ENCODE peak calls at places on chromosomes 16 and 17, in six cellular contexts. A is astrocyte, E is IMR-90, Q is thoracic aorta, J is cardiac fibroblast, S is tibial nerve. H is an unnamed sample.

GRCh38 chr17:40832840-40833239 is 10.4 kb upstream of the KRT10 start:
- DNase-seq in Q (no peak), A (no peak), E (no peak), S (no peak), J (no peak), H (no peak)

GRCh38 chr17:66287911-66288310 is 14.5 kb upstream of the PRKCA start:
- DNase-seq in Q (no peak), A (no peak), J (no peak), S (no peak), E (no peak), H (no peak)

GRCh38 chr16:76729525-76729924 is 452.3 kb downstream of the CNTNAP4 start:
- DNase-seq in A (no peak), J (no peak), E (no peak), Q (no peak), S (no peak), H (no peak)

GRCh38 chr16:35543486-35543885 is 2084.1 kb downstream of the TP53TG3F start:
- DNase-seq in E (no peak), S (no peak), J (no peak), Q (no peak), A (no peak), H (no peak)

GRCh38 chr16:67449328-67449727 is 18.4 kb downstream of the HSD11B2 start:
- DNase-seq in E (no peak), J (no peak), Q (no peak), A (no peak), S (no peak), H (no peak)

GRCh38 chr17:6067060-6067459 is 3.1 kb upstream of the WSCD1 start:
- DNase-seq in E (no peak), Q (no peak), A (no peak), S (no peak), J (no peak), H (peak; percentile 30)

GRCh38 chr16:3865241-3865640 is 15.3 kb downstream of the CREBBP start:
- DNase-seq in Q (no peak), E (no peak), S (no peak), J (no peak), A (no peak), H (no peak)

GRCh38 chr16:984736-985135 is 3.2 kb downstream of the SOX8 start:
- DNase-seq in Q (no peak), A (no peak), S (no peak), E (no peak), J (no peak), H (no peak)

GRCh38 chr17:335691-336090 is 16.9 kb downstream of the RPH3AL start:
- DNase-seq in A (no peak), S (no peak), Q (no peak), E (no peak), J (no peak), H (no peak)

GRCh38 chr16:81511371-81511770 is 66.8 kb downstream of the CMIP start:
- DNase-seq in E (peak; percentile 89), S (no peak), Q (no peak), A (peak; percentile 90), J (peak; percentile 51), H (peak; percentile 68)

GRCh38 chr17:56594528-56595418 is 1.3 kb downstream of the NOG start:
- DNase-seq in J (no peak), E (peak; percentile 10), Q (no peak), S (no peak), A (no peak), H (no peak)

GRCh38 chr17:3976675-3977171 is 12.5 kb upstream of the ATP2A3 start:
- DNase-seq in A (no peak), S (no peak), J (no peak), Q (peak; percentile 47), E (no peak), H (no peak)

GRCh38 chr17:38969281-38969680 is 2.1 kb upstream of the FBXO47 start:
- DNase-seq in A (no peak), J (no peak), Q (no peak), E (no peak), S (no peak), H (no peak)

GRCh38 chr16:25198021-25198420 is 18.7 kb upstream of the AQP8 start:
- DNase-seq in S (no peak), A (no peak), Q (no peak), J (no peak), E (peak; percentile 18), H (no peak)

GRCh38 chr16:49347476-49347875 is 26.1 kb upstream of the C16orf78 start:
- DNase-seq in S (no peak), J (no peak), A (no peak), Q (no peak), E (no peak), H (no peak)

GRCh38 chr17:9875441-9875840 is 29.6 kb downstream of the RCVRN start:
- DNase-seq in S (no peak), J (peak; percentile 78), Q (no peak), A (peak; percentile 89), E (peak; percentile 61), H (peak; percentile 28)

GRCh38 chr16:4461250-4462085 is 13.0 kb downstream of the NMRAL1 start:
- DNase-seq in E (no peak), Q (no peak), J (no peak), S (no peak), A (no peak), H (no peak)

GRCh38 chr17:82876602-82877391 is 37.0 kb upstream of the ZNF750 start:
- DNase-seq in J (peak; percentile 79), Q (no peak), A (peak; percentile 57), E (peak; percentile 78), S (no peak), H (peak; percentile 91)

GRCh38 chr17:45231481-45232116 is 9.9 kb downstream of the FMNL1 start:
- DNase-seq in S (no peak), E (no peak), J (no peak), Q (no peak), A (no peak), H (no peak)

GRCh38 chr17:41486316-41486715 is 3.4 kb downstream of the KRT36 start:
- DNase-seq in Q (no peak), E (no peak), J (no peak), A (no peak), S (no peak), H (no peak)

GRCh38 chr17:82200743-82201497 is 11.7 kb downstream of the CCDC57 start:
- DNase-seq in S (no peak), Q (no peak), J (no peak), A (no peak), E (no peak), H (no peak)

GRCh38 chr16:53629151-53629550 is 74.5 kb downstream of the RPGRIP1L start:
- DNase-seq in Q (no peak), A (no peak), J (no peak), S (no peak), E (no peak), H (no peak)

GRCh38 chr16:89595330-89596060 is 17.9 kb upstream of the DPEP1 start:
- DNase-seq in S (no peak), J (no peak), A (no peak), Q (no peak), E (no peak), H (no peak)

GRCh38 chr16:9362050-9362449 is 270.6 kb downstream of the HAPSTR1 start:
- DNase-seq in A (no peak), E (no peak), S (no peak), Q (no peak), J (no peak), H (no peak)

DNA sequence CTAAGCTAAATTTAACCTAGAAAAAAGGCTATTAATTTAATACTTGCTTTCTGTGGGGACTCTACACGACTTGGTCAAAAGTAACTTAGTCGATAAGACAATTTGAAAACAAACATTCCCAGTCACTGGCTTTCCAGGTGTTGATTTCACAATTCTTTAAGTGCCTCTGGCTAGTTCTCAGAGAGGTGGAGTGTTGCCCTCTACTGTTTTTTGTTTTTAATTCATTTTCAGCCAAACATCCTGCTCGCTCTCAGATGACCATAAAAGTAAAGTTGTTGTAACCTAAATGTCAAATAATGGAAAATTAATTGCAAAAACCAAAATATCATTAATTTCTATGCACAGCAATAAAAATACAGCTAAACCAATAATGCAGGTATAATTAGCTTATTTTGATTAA is 107.1 kb downstream of the MYO1D start:
- DNase-seq in J (no peak), Q (no peak), A (no peak), S (no peak), E (no peak), H (no peak)
- TF ChIP-seq CTCF in J (no peak), Q (no peak), A (no peak), S (no peak), E (no peak), H (no peak)

GRCh38 chr16:84775262-84775810 is 44.4 kb upstream of the CRISPLD2 start:
- DNase-seq in Q (no peak), S (no peak), A (no peak), E (no peak), J (no peak), H (no peak)
- H3K4me3 ChIP-seq in Q (no peak overlapping the region), S (no peak overlapping the region), A (no peak overlapping the region), E (no peak overlapping the region), J (no peak overlapping the region), H (no peak overlapping the region)

GRCh38 chr16:23518435-23518891 is 8.2 kb upstream of the GGA2 start:
- DNase-seq in A (no peak), Q (no peak), E (peak; percentile 32), J (peak; percentile 32), S (no peak), H (no peak)
- TF ChIP-seq CTCF in A (no peak), Q (no peak), E (no peak), J (no peak), S (no peak), H (no peak)

GRCh38 chr17:77235370-77236080 is 94.8 kb downstream of the SEC14L1 start:
- DNase-seq in A (peak; percentile 89), Q (no peak), S (no peak), J (peak; percentile 94), E (peak; percentile 88), H (peak; percentile 79)
- H3K4me3 ChIP-seq in A (peak overlapping the region; percentile 3), Q (peak overlapping the region; percentile 68), S (no peak overlapping the region), J (no peak overlapping the region), E (peak overlapping the region; percentile 24), H (peak overlapping the region; percentile 35)

GRCh38 chr17:50558581-50558954 is 1.9 kb upstream of the CACNA1G start:
- DNase-seq in A (no peak), Q (no peak), E (no peak), S (no peak), J (no peak), H (no peak)
- TF ChIP-seq CTCF in A (no peak), Q (no peak), E (no peak), S (no peak), J (no peak), H (no peak)

DNA sequence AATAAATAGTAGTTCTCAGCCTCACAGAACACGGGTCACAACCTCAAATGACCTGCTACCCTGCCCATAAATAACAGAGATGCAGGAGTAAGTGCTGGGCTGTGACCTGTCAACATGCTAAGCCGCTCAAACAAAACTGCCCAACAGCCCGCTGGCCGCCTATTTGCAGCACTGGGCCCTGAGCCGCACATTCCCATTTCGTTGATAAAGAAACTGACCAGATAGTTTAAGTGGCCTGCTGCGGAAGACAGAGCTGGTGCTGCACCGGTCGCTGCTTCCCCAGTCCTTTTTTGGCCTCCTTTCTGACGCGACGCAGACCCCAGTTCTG is 443 bp upstream of the SLC6A2 start:
- DNase-seq in E (no peak), Q (no peak), J (no peak), A (no peak), S (no peak), H (no peak)
- H3K4me3 ChIP-seq in E (no peak overlapping the region), Q (peak overlapping the region; percentile 35), J (no peak overlapping the region), A (no peak overlapping the region), S (no peak overlapping the region), H (no peak overlapping the region)

GRCh38 chr17:48767263-48767774 is 38.8 kb upstream of the HOXB13 start:
- DNase-seq in A (no peak), Q (no peak), J (no peak), S (no peak), E (no peak), H (no peak)
- TF ChIP-seq CTCF in A (no peak), Q (no peak), J (no peak), S (no peak), E (no peak), H (peak; percentile 5)